ENCODE peak calls at places on chromosomes 2 and 18, in nine cellular contexts. U is AG20443; X is HuH-7; W is PC-3; R is kidney tubule cell; Z is Right ventricle myocardium superior; D is testis; G is activated naive CD8-positive, alpha-beta T cell treated with anti-CD3 and anti-CD28 coated beads, Interleukin-2, amount 10 ng/mL, durations not matched to agents 7 days and 5 days; V is NT2/D1. L is an unnamed sample.

GRCh38 chr2:191625016-191625415 is 52.9 kb upstream of the NABP1 start:
- DNase-seq in U (no peak), X (no peak), W (no peak), R (peak; percentile 42), Z (peak; percentile 43), D (no peak), G (no peak), V (no peak), L (no peak)

GRCh38 chr2:175111200-175111657 is 56.8 kb downstream of the ATF2 start:
- DNase-seq in U (peak; percentile 54), X (peak; percentile 20), W (peak; percentile 75), R (peak; percentile 61), Z (no peak), D (no peak), G (no peak), V (peak; percentile 8), L (no peak)

GRCh38 chr2:207167129-207167923 is 1.6 kb upstream of the KLF7 start:
- DNase-seq in U (peak; percentile 40), X (no peak), W (no peak), R (no peak), Z (no peak), D (no peak), G (no peak), V (no peak), L (no peak)

GRCh38 chr2:208083807-208084206 is 40.5 kb downstream of the CRYGD start:
- DNase-seq in U (no peak), X (no peak), W (no peak), R (no peak), Z (no peak), D (no peak), G (no peak), V (no peak), L (no peak)

GRCh38 chr2:182360012-182360662 is 66.7 kb downstream of the PDE1A start:
- DNase-seq in U (peak; percentile 8), X (no peak), W (peak; percentile 15), R (peak; percentile 68), Z (peak; percentile 46), D (no peak), G (no peak), V (no peak), L (no peak)

GRCh38 chr18:79300382-79300781 is 95.3 kb upstream of the NFATC1 start:
- DNase-seq in U (no peak), X (no peak), W (no peak), R (no peak), Z (no peak), D (no peak), G (no peak), V (no peak), L (no peak)

GRCh38 chr2:99675110-99675661 is 185.4 kb upstream of the REV1 start:
- DNase-seq in U (no peak), X (no peak), W (no peak), R (no peak), Z (no peak), D (no peak), G (no peak), V (no peak), L (no peak)

GRCh38 chr18:21300616-21301200 is 58.7 kb downstream of the GREB1L start:
- DNase-seq in U (no peak), X (no peak), W (peak; percentile 37), R (no peak), Z (no peak), D (no peak), G (no peak), V (no peak), L (no peak)

GRCh38 chr2:20677301-20678176 is 10.6 kb downstream of the GDF7 start:
- DNase-seq in U (no peak), X (no peak), W (peak; percentile 21), R (peak; percentile 4), Z (no peak), D (no peak), G (no peak), V (no peak), L (no peak)

GRCh38 chr2:31319391-31320175 is 85.6 kb downstream of the EHD3 start:
- DNase-seq in U (peak; percentile 25), X (no peak), W (no peak), R (no peak), Z (peak; percentile 58), D (peak; percentile 41), G (no peak), V (no peak), L (no peak)

GRCh38 chr2:96907405-96908041 is 37.6 kb upstream of the SEMA4C start:
- DNase-seq in U (peak; percentile 89), X (no peak), W (no peak), R (peak; percentile 23), Z (peak; percentile 92), D (peak; percentile 66), G (no peak), V (peak; percentile 44), L (no peak)

GRCh38 chr2:146489386-146489785 is 1355.4 kb upstream of the ACVR2A start:
- DNase-seq in U (no peak), X (no peak), W (no peak), R (peak; percentile 69), Z (no peak), D (no peak), G (no peak), V (no peak), L (no peak)

GRCh38 chr18:63322908-63323634 is 3.5 kb upstream of the BCL2 start:
- DNase-seq in U (peak; percentile 68), X (peak; percentile 56), W (peak; percentile 76), R (peak; percentile 73), Z (no peak), D (peak; percentile 74), G (no peak), V (no peak), L (peak; percentile 74)

GRCh38 chr18:58183226-58183625 is 139.2 kb downstream of the NEDD4L start:
- DNase-seq in U (no peak), X (no peak), W (no peak), R (no peak), Z (no peak), D (no peak), G (no peak), V (no peak), L (no peak)

GRCh38 chr2:239441261-239441701 is 40.5 kb upstream of the HDAC4 start:
- DNase-seq in U (no peak), X (no peak), W (no peak), R (no peak), Z (no peak), D (no peak), G (no peak), V (no peak), L (no peak)